ENCODE peak calls at places on chromosomes 4 and X, in four cellular contexts. Z is lower lobe of right lung, Q is RWPE2, B is aorta. U is an unnamed sample.

GRCh38 chr4:178137732-178138471 is 695.7 kb upstream of the AGA start:
- DNase-seq in B (no peak), Z (no peak), Q (no peak), U (no peak)

GRCh38 chr4:98662619-98663225 is 4.3 kb upstream of the TSPAN5 start:
- DNase-seq in Z (no peak), B (no peak), Q (no peak), U (peak; percentile 27)

GRCh38 chrX:34638116-34638515 is 19.0 kb downstream of the TMEM47 start:
- DNase-seq in Z (no peak), B (no peak), Q (no peak), U (peak; percentile 17)

GRCh38 chrX:44637282-44637681 is 94.6 kb upstream of the FUNDC1 start:
- DNase-seq in B (no peak), Q (no peak), Z (no peak), U (no peak)

GRCh38 chr4:86927843-86928395 is 6.9 kb upstream of the AFF1 start:
- DNase-seq in B (no peak), Q (peak; percentile 72), Z (no peak), U (no peak)

GRCh38 chr4:48031802-48032525 is 15.4 kb downstream of the NIPAL1 start:
- DNase-seq in Q (no peak), Z (no peak), B (no peak), U (no peak)

GRCh38 chrX:129606918-129607317 is 47.8 kb downstream of the APLN start:
- DNase-seq in Z (no peak), Q (no peak), B (no peak), U (peak; percentile 43)

GRCh38 chrX:153499876-153500275 is 5.1 kb downstream of the BGN start:
- DNase-seq in Q (no peak), B (no peak), Z (no peak), U (no peak)

GRCh38 chr4:47084111-47084510 is 52.7 kb downstream of the GABRB1 start:
- DNase-seq in Q (no peak), Z (no peak), B (no peak), U (no peak)

GRCh38 chrX:141832247-141832646 is 5.9 kb upstream of the MAGEC3 start:
- DNase-seq in Z (no peak), Q (no peak), B (no peak), U (no peak)

GRCh38 chr4:55819634-55820033 is at the start of gene EXOC1L:
- DNase-seq in Z (no peak), Q (no peak), B (no peak), U (no peak)

GRCh38 chr4:48329193-48329592 is 12.1 kb upstream of the SLAIN2 start:
- DNase-seq in B (no peak), Q (no peak), Z (no peak), U (no peak)

GRCh38 chrX:154505726-154506125 is 10.3 kb downstream of the FAM3A start:
- DNase-seq in B (no peak), Q (no peak), Z (no peak), U (no peak)

GRCh38 chr4:41460641-41461040 is 77.3 kb upstream of the LIMCH1 start:
- DNase-seq in Q (no peak), B (no peak), Z (no peak), U (no peak)

GRCh38 chr4:118417325-118417724 is 64.5 kb upstream of the PRSS12 start:
- DNase-seq in Q (no peak), Z (no peak), B (no peak), U (no peak)

GRCh38 chr4:968221-968620 is 5.1 kb downstream of the DGKQ start:
- DNase-seq in B (no peak), Z (no peak), Q (no peak), U (no peak)

GRCh38 chr4:184503869-184504300 is 29.5 kb upstream of the IRF2 start:
- DNase-seq in B (no peak), Q (no peak), Z (no peak), U (no peak)

GRCh38 chr4:7396186-7396585 is 38.5 kb downstream of the PSAPL1 start:
- DNase-seq in Z (no peak), B (no peak), Q (peak; percentile 23), U (no peak)

GRCh38 chrX:143781103-143781502 is 60.6 kb upstream of the SPANXN2 start:
- DNase-seq in Z (no peak), B (no peak), Q (no peak), U (no peak)
- H3K9me3 ChIP-seq in Z (no peaks in the 10 kb centered on the region), B (no peaks in the 10 kb centered on the region), Q (no peaks in the 10 kb centered on the region), U (no peaks in the 10 kb centered on the region)

DNA sequence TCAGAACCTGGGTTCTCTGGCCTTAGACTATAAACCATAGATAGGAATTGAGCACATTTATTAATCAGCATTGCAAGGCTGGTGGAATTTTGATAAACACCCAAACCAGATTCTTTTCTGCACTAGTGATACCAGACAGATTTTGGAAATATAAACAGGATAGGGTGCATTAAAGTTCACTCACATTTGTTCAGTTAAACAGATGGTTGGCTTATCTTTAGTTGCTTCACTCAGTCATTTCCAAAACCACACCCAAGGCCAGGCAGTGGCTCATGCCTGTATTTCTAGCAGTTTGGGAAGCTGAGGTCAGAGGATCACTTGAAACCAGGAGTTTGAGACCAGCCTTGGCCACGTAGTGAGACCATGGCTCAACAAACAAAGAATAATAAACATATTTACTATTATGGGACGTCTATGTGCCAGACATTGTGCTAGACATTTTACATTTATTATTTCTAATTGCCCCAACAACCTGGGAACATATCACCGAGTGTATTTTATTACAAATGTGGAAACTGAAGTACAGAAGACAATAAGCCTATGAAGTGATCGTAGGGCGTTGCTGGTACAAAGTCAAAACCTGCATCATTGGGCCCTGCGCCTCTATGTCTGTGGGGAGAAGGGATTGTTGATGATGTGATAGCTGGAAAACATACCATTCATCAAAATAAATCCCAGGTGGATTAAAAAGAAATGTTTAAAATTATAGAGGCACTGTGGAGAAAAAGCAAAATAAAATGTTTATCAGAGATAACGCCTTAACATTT is 15.0 kb downstream of the ADD1 start:
- DNase-seq in Q (no peak), B (no peak), Z (no peak), U (no peak)
- H3K4me1 ChIP-seq in Q (peaks cover 12% of the 10 kb centered on the region), B (peaks cover 12% of the 10 kb centered on the region), Z (peaks cover 94% of the 10 kb centered on the region), U (peaks cover 22% of the 10 kb centered on the region)

DNA sequence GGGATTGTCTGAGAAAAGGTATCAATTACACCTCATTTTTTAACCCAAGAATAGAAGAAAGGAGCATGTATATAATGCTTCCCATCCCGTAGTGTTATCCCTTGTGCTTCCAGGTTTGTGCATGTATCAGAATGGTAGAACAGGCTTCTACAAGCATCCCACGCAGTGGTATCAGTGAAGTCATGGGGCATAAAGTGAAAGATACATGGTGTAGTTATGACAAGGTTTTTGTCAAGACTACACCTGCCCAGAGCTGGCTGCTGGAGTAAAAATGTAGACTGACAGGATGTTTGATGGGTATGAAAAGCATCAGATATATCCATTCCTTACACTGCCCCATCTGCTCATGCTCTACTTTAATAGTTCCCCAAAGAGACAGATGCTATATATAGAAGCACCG is 9.5 kb downstream of the TLR1 start:
- DNase-seq in Q (no peak), Z (no peak), B (no peak), U (no peak)
- H3K9me3 ChIP-seq in Q (no peaks in the 10 kb centered on the region), Z (no peaks in the 10 kb centered on the region), B (peaks cover 4% of the 10 kb centered on the region), U (no peaks in the 10 kb centered on the region)

GRCh38 chr4:139817657-139818452 is 152.2 kb downstream of the MGST2 start:
- DNase-seq in B (peak; percentile 53), Z (no peak), Q (no peak), U (no peak)

GRCh38 chr4:139816856-139817255 is 151.2 kb downstream of the MGST2 start:
- DNase-seq in Z (no peak), Q (no peak), B (no peak), U (no peak)

GRCh38 chr4:139815646-139816601 is 150.3 kb downstream of the MGST2 start:
- DNase-seq in B (peak; percentile 55), Z (no peak), Q (no peak), U (no peak)

GRCh38 chr4:139822391-139822790 is 156.8 kb downstream of the MGST2 start:
- DNase-seq in Q (no peak), Z (no peak), B (no peak), U (no peak)

GRCh38 chr4:139819082-139819481 is 153.5 kb downstream of the MGST2 start:
- DNase-seq in Q (no peak), B (no peak), Z (no peak), U (no peak)
- H3K4me1 ChIP-seq in Q (no peaks in the 10 kb centered on the region), B (peaks cover 4% of the 10 kb centered on the region), Z (peaks cover 25% of the 10 kb centered on the region), U (no peaks in the 10 kb centered on the region)